ENCODE peak calls at places on chromosomes 13 and 19, in eight cellular contexts. Z is GM04504; U is HS-5; W is PC-9; S is cardiac muscle cell; D is NCI-H1417; N is activated naive CD8-positive, alpha-beta T cell treated with anti-CD3 and anti-CD28 coated beads, Interleukin-2, amount 10 ng/mL, durations not matched to agents 7 days and 5 days; X is cardiac fibroblast. Q is an unnamed sample.
A peak's percentile ranks its signal among the peaks of the same experiment; 100 is the strongest.

GRCh38 chr19:50261446-50261970 is 58.1 kb downstream of the MYH14 start:
- DNase-seq in Z (no peak), U (no peak), W (no peak), S (no peak), D (no peak), N (no peak), X (no peak), Q (no peak)

GRCh38 chr19:51196181-51196580 is 28.7 kb upstream of the CD33 start:
- DNase-seq in Z (no peak), U (no peak), W (no peak), S (no peak), D (no peak), N (no peak), X (no peak), Q (peak; percentile 24)

GRCh38 chr19:18651738-18652137 is 14.9 kb downstream of the KLHL26 start:
- DNase-seq in Z (no peak), U (no peak), W (no peak), S (no peak), D (no peak), N (no peak), X (no peak), Q (no peak)

GRCh38 chr19:46392252-46392801 is 21.0 kb downstream of the CCDC8 start:
- DNase-seq in Z (peak; percentile 53), U (no peak), W (no peak), S (no peak), D (no peak), N (no peak), X (peak; percentile 63), Q (no peak)

GRCh38 chr19:49335784-49336481 is 727 bp downstream of the CD37 start:
- DNase-seq in Z (no peak), U (no peak), W (no peak), S (no peak), D (no peak), N (peak; percentile 20), X (no peak), Q (no peak)

GRCh38 chr19:12034610-12035009 is 869 bp downstream of the ZNF433 start:
- DNase-seq in Z (no peak), U (no peak), W (no peak), S (no peak), D (peak; percentile 33), N (no peak), X (peak; percentile 16), Q (no peak)

GRCh38 chr19:56294557-56294956 is 20.1 kb downstream of the ZSCAN5A start:
- DNase-seq in Z (no peak), U (no peak), W (no peak), S (no peak), D (peak; percentile 60), N (no peak), X (no peak), Q (no peak)

GRCh38 chr13:100544866-100545683 is 43.5 kb downstream of the GGACT start:
- DNase-seq in Z (no peak), U (no peak), W (no peak), S (no peak), D (no peak), N (no peak), X (no peak), Q (no peak)

GRCh38 chr19:49592486-49593232 is 1.7 kb downstream of the PRR12 start:
- DNase-seq in Z (no peak), U (no peak), W (peak; percentile 58), S (peak; percentile 38), D (no peak), N (peak; percentile 48), X (no peak), Q (no peak)

GRCh38 chr19:32748497-32748896 is 28.9 kb downstream of the TDRD12 start:
- DNase-seq in Z (no peak), U (no peak), W (no peak), S (no peak), D (peak; percentile 67), N (no peak), X (no peak), Q (no peak)

GRCh38 chr19:18399008-18399407 is 1.6 kb upstream of the LRRC25 start:
- DNase-seq in Z (no peak), U (no peak), W (peak; percentile 66), S (no peak), D (no peak), N (no peak), X (peak; percentile 58), Q (no peak)

GRCh38 chr13:99657848-99658265 is 156.6 kb downstream of the TM9SF2 start:
- DNase-seq in Z (no peak), U (no peak), W (no peak), S (peak; percentile 32), D (peak; percentile 95), N (peak; percentile 64), X (peak; percentile 31), Q (peak; percentile 13)

GRCh38 chr19:49689133-49690072 is at the start of gene ADM5:
- DNase-seq in Z (no peak), U (no peak), W (no peak), S (peak; percentile 34), D (peak; percentile 79), N (peak; percentile 66), X (no peak), Q (peak; percentile 32)

GRCh38 chr13:77511552-77511951 is 24.0 kb upstream of the SCEL start:
- DNase-seq in Z (no peak), U (no peak), W (no peak), S (no peak), D (peak; percentile 81), N (no peak), X (no peak), Q (no peak)

GRCh38 chr13:92849381-92849780 is 377.2 kb upstream of the GPC6 start:
- DNase-seq in Z (no peak), U (no peak), W (no peak), S (no peak), D (no peak), N (no peak), X (no peak), Q (no peak)

GRCh38 chr13:28609381-28609780 is 49.5 kb upstream of the POMP start:
- DNase-seq in Z (no peak), U (no peak), W (no peak), S (no peak), D (no peak), N (no peak), X (no peak), Q (no peak)

GRCh38 chr13:114107686-114108081 is 24.7 kb downstream of the RASA3 start:
- DNase-seq in Z (no peak), U (no peak), W (no peak), S (no peak), D (no peak), N (peak; percentile 20), X (peak; percentile 84), Q (no peak)

GRCh38 chr19:1134431-1134830 is 30.6 kb downstream of the GPX4 start:
- DNase-seq in Z (no peak), U (no peak), W (no peak), S (no peak), D (no peak), N (no peak), X (peak; percentile 65), Q (no peak)

GRCh38 chr19:55277494-55277893 is 2.4 kb downstream of the HSPBP1 start:
- DNase-seq in Z (no peak), U (no peak), W (no peak), S (no peak), D (no peak), N (no peak), X (no peak), Q (no peak)

GRCh38 chr13:44989941-44990340 is 603 bp downstream of the GPALPP1 start:
- DNase-seq in Z (no peak), U (no peak), W (peak; percentile 61), S (peak; percentile 6), D (no peak), N (no peak), X (no peak), Q (no peak)

GRCh38 chr13:44068169-44068568 is 188.5 kb downstream of the LACC1 start:
- DNase-seq in Z (no peak), U (no peak), W (no peak), S (no peak), D (no peak), N (no peak), X (peak; percentile 21), Q (no peak)

GRCh38 chr13:100899720-100900316 is 225.2 kb upstream of the TMTC4 start:
- DNase-seq in Z (no peak), U (no peak), W (no peak), S (no peak), D (no peak), N (no peak), X (no peak), Q (no peak)

GRCh38 chr19:15652559-15653278 is 12.0 kb downstream of the CYP4F3 start:
- DNase-seq in Z (no peak), U (no peak), W (no peak), S (no peak), D (no peak), N (no peak), X (no peak), Q (no peak)

GRCh38 chr19:1503089-1503924 is 9.5 kb downstream of the ADAMTSL5 start:
- DNase-seq in Z (no peak), U (no peak), W (no peak), S (peak; percentile 64), D (peak; percentile 59), N (peak; percentile 83), X (peak; percentile 49), Q (peak; percentile 53)

GRCh38 chr19:33644284-33644836 is 22.6 kb downstream of the CHST8 start:
- DNase-seq in Z (no peak), U (no peak), W (no peak), S (no peak), D (no peak), N (no peak), X (no peak), Q (no peak)

GRCh38 chr19:38944981-38945506 is 14.3 kb downstream of the MRPS12 start:
- DNase-seq in Z (no peak), U (no peak), W (no peak), S (no peak), D (peak; percentile 12), N (no peak), X (no peak), Q (no peak)

GRCh38 chr19:50025794-50026549 is at the start of gene ZNF473:
- DNase-seq in Z (peak; percentile 93), U (no peak), W (peak; percentile 92), S (peak; percentile 96), D (peak; percentile 100), N (peak; percentile 85), X (peak; percentile 97), Q (peak; percentile 96)

GRCh38 chr13:66849706-66850105 is 380.4 kb downstream of the PCDH9 start:
- DNase-seq in Z (no peak), U (no peak), W (no peak), S (no peak), D (no peak), N (no peak), X (no peak), Q (no peak)

GRCh38 chr19:56690668-56691067 is 19.1 kb upstream of the ZNF835 start:
- DNase-seq in Z (no peak), U (no peak), W (no peak), S (no peak), D (no peak), N (no peak), X (no peak), Q (no peak)

Q was measured in T-helper 1 cell.